ENCODE peak calls at places on chromosomes 4 and X, in four cellular contexts. One of them, this sample, is unnamed.

GRCh38 chrX:115337735-115338134 is 48.2 kb downstream of the LUZP4 start:
- DNase-seq in IMR-90: peak; percentile 86
- DNase-seq in keratinocyte: no peak
- DNase-seq in endodermal cell: no peak
- DNase-seq in this sample: no peak

GRCh38 chr4:140098481-140099132 is 55.4 kb downstream of the MAML3 start:
- DNase-seq in IMR-90: peak; percentile 87
- DNase-seq in keratinocyte: no peak
- DNase-seq in endodermal cell: no peak
- DNase-seq in this sample: no peak

GRCh38 chr4:10115271-10115656 is 1.3 kb downstream of the WDR1 start:
- DNase-seq in IMR-90: peak; percentile 60
- DNase-seq in keratinocyte: no peak
- DNase-seq in endodermal cell: no peak
- DNase-seq in this sample: no peak

GRCh38 chr4:77145806-77146425 is 11.1 kb upstream of the CCNG2 start:
- DNase-seq in IMR-90: no peak
- DNase-seq in keratinocyte: no peak
- DNase-seq in endodermal cell: no peak
- DNase-seq in this sample: no peak

GRCh38 chrX:15873566-15873965 is 19.0 kb upstream of the AP1S2 start:
- DNase-seq in IMR-90: peak; percentile 6
- DNase-seq in keratinocyte: no peak
- DNase-seq in endodermal cell: no peak
- DNase-seq in this sample: no peak

GRCh38 chrX:82765806-82766205 is 742.3 kb upstream of the POU3F4 start:
- DNase-seq in IMR-90: no peak
- DNase-seq in keratinocyte: no peak
- DNase-seq in endodermal cell: no peak
- DNase-seq in this sample: no peak

GRCh38 chr4:138184881-138185280 is 57.3 kb downstream of the SLC7A11 start:
- DNase-seq in IMR-90: no peak
- DNase-seq in keratinocyte: no peak
- DNase-seq in endodermal cell: no peak
- DNase-seq in this sample: no peak

GRCh38 chr4:6501171-6501570 is 28.8 kb upstream of the PPP2R2C start:
- DNase-seq in IMR-90: no peak
- DNase-seq in keratinocyte: no peak
- DNase-seq in endodermal cell: no peak
- DNase-seq in this sample: no peak

GRCh38 chr4:73704314-73705055 is 35.9 kb upstream of the CXCL8 start:
- DNase-seq in IMR-90: peak; percentile 100
- DNase-seq in keratinocyte: peak; percentile 98
- DNase-seq in endodermal cell: no peak
- DNase-seq in this sample: no peak

GRCh38 chrX:11757729-11758399 is at the start of gene MSL3:
- DNase-seq in IMR-90: peak; percentile 61
- DNase-seq in keratinocyte: no peak
- DNase-seq in endodermal cell: peak; percentile 78
- DNase-seq in this sample: peak; percentile 87

GRCh38 chrX:13376857-13377441 is 57.1 kb upstream of the ATXN3L start:
- DNase-seq in IMR-90: peak; percentile 95
- DNase-seq in keratinocyte: peak; percentile 41
- DNase-seq in endodermal cell: no peak
- DNase-seq in this sample: no peak

GRCh38 chr4:148341980-148342800 is 100.0 kb downstream of the NR3C2 start:
- DNase-seq in IMR-90: no peak
- DNase-seq in keratinocyte: no peak
- DNase-seq in endodermal cell: peak; percentile 55
- DNase-seq in this sample: no peak

GRCh38 chrX:113950081-113950678 is 633.7 kb upstream of the HTR2C start:
- DNase-seq in IMR-90: no peak
- DNase-seq in keratinocyte: no peak
- DNase-seq in endodermal cell: no peak
- DNase-seq in this sample: no peak

GRCh38 chr4:137375111-137375850 is 157.0 kb downstream of the PCDH18 start:
- DNase-seq in IMR-90: no peak
- DNase-seq in keratinocyte: no peak
- DNase-seq in endodermal cell: no peak
- DNase-seq in this sample: no peak

GRCh38 chr4:144350706-144351105 is 210.2 kb upstream of the GYPA start:
- DNase-seq in IMR-90: no peak
- DNase-seq in keratinocyte: no peak
- DNase-seq in endodermal cell: no peak
- DNase-seq in this sample: no peak

GRCh38 chrX:143536176-143536575 is 18.9 kb upstream of the SPANXN3 start:
- DNase-seq in IMR-90: no peak
- DNase-seq in keratinocyte: no peak
- DNase-seq in endodermal cell: no peak
- DNase-seq in this sample: no peak

GRCh38 chr4:81351653-81352455 is 119.9 kb downstream of the RASGEF1B start:
- DNase-seq in IMR-90: peak; percentile 78
- DNase-seq in keratinocyte: peak; percentile 45
- DNase-seq in endodermal cell: peak; percentile 92
- DNase-seq in this sample: peak; percentile 66

GRCh38 chr4:184826315-184827266 is 823 bp upstream of the ACSL1 start:
- DNase-seq in IMR-90: peak; percentile 16
- DNase-seq in keratinocyte: no peak
- DNase-seq in endodermal cell: no peak
- DNase-seq in this sample: peak; percentile 84

GRCh38 chr4:39502034-39502658 is 25.1 kb downstream of the UGDH start:
- DNase-seq in IMR-90: peak; percentile 87
- DNase-seq in keratinocyte: no peak
- DNase-seq in endodermal cell: no peak
- DNase-seq in this sample: no peak

GRCh38 chrX:43564953-43565352 is 91.1 kb upstream of the MAOA start:
- DNase-seq in IMR-90: no peak
- DNase-seq in keratinocyte: no peak
- DNase-seq in endodermal cell: no peak
- DNase-seq in this sample: no peak

GRCh38 chr4:140757220-140757607 is 1.0 kb upstream of the TBC1D9 start:
- DNase-seq in IMR-90: no peak
- DNase-seq in keratinocyte: no peak
- DNase-seq in endodermal cell: no peak
- DNase-seq in this sample: no peak

GRCh38 chr4:100823066-100823992 is 305.5 kb upstream of the EMCN start:
- DNase-seq in IMR-90: no peak
- DNase-seq in keratinocyte: peak; percentile 66
- DNase-seq in endodermal cell: no peak
- DNase-seq in this sample: no peak

GRCh38 chr4:76943129-76943620 is 6.4 kb upstream of the SEPTIN11 start:
- DNase-seq in IMR-90: peak; percentile 75
- DNase-seq in keratinocyte: peak; percentile 28
- DNase-seq in endodermal cell: no peak
- DNase-seq in this sample: no peak

GRCh38 chr4:23838131-23838530 is 51.7 kb downstream of the PPARGC1A start:
- DNase-seq in IMR-90: no peak
- DNase-seq in keratinocyte: no peak
- DNase-seq in endodermal cell: no peak
- DNase-seq in this sample: no peak

GRCh38 chr4:158159054-158159717 is 13.6 kb downstream of the GASK1B start:
- DNase-seq in IMR-90: peak; percentile 87
- DNase-seq in keratinocyte: peak; percentile 58
- DNase-seq in endodermal cell: no peak
- DNase-seq in this sample: no peak

GRCh38 chrX:29662759-29663503 is 552.4 kb upstream of the MAGEB2 start:
- DNase-seq in IMR-90: peak; percentile 98
- DNase-seq in keratinocyte: peak; percentile 93
- DNase-seq in endodermal cell: no peak
- DNase-seq in this sample: no peak

GRCh38 chr4:150072906-150073714 is 5.1 kb upstream of the DCLK2 start:
- DNase-seq in IMR-90: peak; percentile 97
- DNase-seq in keratinocyte: no peak
- DNase-seq in endodermal cell: no peak
- DNase-seq in this sample: no peak

GRCh38 chr4:85598936-85599335 is 124.0 kb downstream of the ARHGAP24 start:
- DNase-seq in IMR-90: no peak
- DNase-seq in keratinocyte: no peak
- DNase-seq in endodermal cell: no peak
- DNase-seq in this sample: no peak

GRCh38 chrX:111719426-111720210 is 38.6 kb downstream of the ALG13 start:
- DNase-seq in IMR-90: peak; percentile 16
- DNase-seq in keratinocyte: no peak
- DNase-seq in endodermal cell: no peak
- DNase-seq in this sample: no peak

GRCh38 chr4:154491341-154491679 is 289 bp downstream of the DCHS2 start:
- DNase-seq in IMR-90: peak; percentile 5
- DNase-seq in keratinocyte: no peak
- DNase-seq in endodermal cell: peak; percentile 80
- DNase-seq in this sample: no peak

GRCh38 chrX:24877854-24878650 is 137.7 kb downstream of the ARX start:
- DNase-seq in IMR-90: peak; percentile 45
- DNase-seq in keratinocyte: no peak
- DNase-seq in endodermal cell: no peak
- DNase-seq in this sample: no peak

GRCh38 chr4:165768281-165768680 is 104.8 kb upstream of the TLL1 start:
- DNase-seq in IMR-90: no peak
- DNase-seq in keratinocyte: no peak
- DNase-seq in endodermal cell: no peak
- DNase-seq in this sample: no peak

GRCh38 chr4:138088449-138089208 is 153.5 kb downstream of the SLC7A11 start:
- DNase-seq in IMR-90: no peak
- DNase-seq in keratinocyte: no peak
- DNase-seq in endodermal cell: no peak
- DNase-seq in this sample: peak; percentile 71

GRCh38 chr4:150583287-150584197 is 1.6 kb downstream of the MAB21L2 start:
- DNase-seq in IMR-90: peak; percentile 47
- DNase-seq in keratinocyte: no peak
- DNase-seq in endodermal cell: peak; percentile 88
- DNase-seq in this sample: peak; percentile 68

GRCh38 chrX:100512471-100512870 is 72.3 kb upstream of the TNMD start:
- DNase-seq in IMR-90: peak; percentile 1
- DNase-seq in keratinocyte: no peak
- DNase-seq in endodermal cell: no peak
- DNase-seq in this sample: no peak

GRCh38 chrX:106811131-106811910 is 8.8 kb downstream of the TBC1D8B start:
- DNase-seq in IMR-90: no peak
- DNase-seq in keratinocyte: no peak
- DNase-seq in endodermal cell: no peak
- DNase-seq in this sample: no peak

GRCh38 chr4:138595731-138596465 is 353.7 kb upstream of the SLC7A11 start:
- DNase-seq in IMR-90: peak; percentile 70
- DNase-seq in keratinocyte: no peak
- DNase-seq in endodermal cell: no peak
- DNase-seq in this sample: no peak

GRCh38 chrX:72139538-72139937 is 7.8 kb upstream of the RTL5 start:
- DNase-seq in IMR-90: no peak
- DNase-seq in keratinocyte: no peak
- DNase-seq in endodermal cell: no peak
- DNase-seq in this sample: no peak

GRCh38 chr4:7781993-7782392 is 157.7 kb downstream of the AFAP1 start:
- DNase-seq in IMR-90: no peak
- DNase-seq in keratinocyte: no peak
- DNase-seq in endodermal cell: no peak
- DNase-seq in this sample: peak; percentile 23

GRCh38 chr4:7779194-7779768 is 160.4 kb downstream of the AFAP1 start:
- DNase-seq in IMR-90: peak; percentile 49
- DNase-seq in keratinocyte: no peak
- DNase-seq in endodermal cell: no peak
- DNase-seq in this sample: peak; percentile 21

GRCh38 chr4:7780751-7781348 is 158.8 kb downstream of the AFAP1 start:
- DNase-seq in IMR-90: no peak
- DNase-seq in keratinocyte: no peak
- DNase-seq in endodermal cell: no peak
- DNase-seq in this sample: no peak

GRCh38 chr4:7782783-7783182 is 156.9 kb downstream of the AFAP1 start:
- DNase-seq in IMR-90: no peak
- DNase-seq in keratinocyte: no peak
- DNase-seq in endodermal cell: no peak
- DNase-seq in this sample: no peak

DNA sequence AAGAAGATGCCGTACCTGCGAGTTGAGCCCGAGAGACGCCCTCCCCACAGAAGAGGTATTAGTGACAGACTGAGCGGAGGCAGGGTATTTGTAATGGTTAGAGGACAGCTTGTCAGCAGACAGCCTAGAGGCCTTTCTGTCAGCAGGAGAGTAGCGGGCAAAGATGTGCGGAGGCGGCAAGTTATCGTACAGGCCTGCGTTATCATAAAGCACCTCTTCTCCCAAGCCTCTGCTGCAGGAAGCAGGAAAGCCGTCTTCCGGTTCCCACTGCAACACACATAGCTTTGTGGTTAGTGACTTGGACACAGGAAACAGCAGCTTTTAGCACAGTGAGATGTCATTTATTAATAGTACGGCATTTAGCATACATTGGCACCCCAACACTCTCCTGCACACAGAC is 158.3 kb downstream of the AFAP1 start:
- DNase-seq in IMR-90: peak; percentile 71
- DNase-seq in keratinocyte: no peak
- DNase-seq in endodermal cell: no peak
- DNase-seq in this sample: peak; percentile 47
- H3K9ac ChIP-seq in IMR-90: no peak overlapping the region
- H3K9ac ChIP-seq in keratinocyte: no peak overlapping the region
- H3K9ac ChIP-seq in endodermal cell: no peak overlapping the region
- H3K9ac ChIP-seq in this sample: no peak overlapping the region

GRCh38 chrX:152898442-152898841 is 575 bp downstream of the ZNF185 start:
- DNase-seq in IMR-90: no peak
- DNase-seq in keratinocyte: no peak
- DNase-seq in endodermal cell: peak; percentile 40
- DNase-seq in this sample: peak; percentile 37
- H3K4me3 ChIP-seq in IMR-90: no peak overlapping the region
- H3K4me3 ChIP-seq in keratinocyte: peak overlapping the region; percentile 46
- H3K4me3 ChIP-seq in endodermal cell: peak overlapping the region; percentile 76
- H3K4me3 ChIP-seq in this sample: peak overlapping the region; percentile 12

DNA sequence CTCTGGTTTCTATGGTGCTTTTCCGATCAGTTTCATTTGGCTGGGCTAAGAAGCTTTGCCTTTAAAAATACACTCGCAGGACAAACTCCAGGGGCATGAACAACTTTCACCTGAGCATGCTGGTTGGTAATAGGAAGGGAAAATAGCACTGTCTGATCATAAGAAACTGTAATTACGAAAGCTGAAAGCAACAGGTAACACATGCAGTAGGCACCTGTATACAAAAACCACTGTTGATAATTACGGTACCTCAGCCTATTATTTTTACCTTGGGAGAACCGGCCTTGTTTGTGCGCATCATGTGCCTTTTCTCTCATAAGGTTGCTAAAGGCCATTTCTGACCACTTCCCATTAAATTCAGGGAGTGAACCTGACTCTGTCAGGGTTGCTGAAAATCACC is 45.7 kb downstream of the RTL9 start:
- DNase-seq in IMR-90: no peak
- DNase-seq in keratinocyte: no peak
- DNase-seq in endodermal cell: no peak
- DNase-seq in this sample: no peak
- H3K9ac ChIP-seq in IMR-90: no peak overlapping the region
- H3K9ac ChIP-seq in keratinocyte: no peak overlapping the region
- H3K9ac ChIP-seq in endodermal cell: no peak overlapping the region
- H3K9ac ChIP-seq in this sample: no peak overlapping the region

DNA sequence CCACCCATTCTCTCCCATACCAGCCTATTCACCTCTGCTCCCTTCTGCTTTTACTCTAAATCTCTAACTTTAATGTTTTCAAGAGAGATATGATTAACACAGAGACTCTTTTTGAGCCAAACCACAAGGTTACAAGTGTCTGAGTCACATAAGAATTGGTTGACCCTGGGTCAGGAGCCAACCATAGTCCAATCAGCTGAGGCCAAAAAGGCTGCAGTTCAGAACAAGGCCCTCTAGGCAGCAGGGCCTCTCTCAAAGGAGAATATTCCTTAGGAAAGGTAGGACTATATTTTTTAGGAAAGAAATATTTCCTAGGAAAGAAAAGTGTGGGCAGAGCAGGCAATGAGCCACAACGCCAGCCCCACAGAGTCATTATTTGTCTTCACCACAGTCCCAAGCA is 2.3 kb downstream of the ATP8A1 start:
- DNase-seq in IMR-90: peak; percentile 50
- DNase-seq in keratinocyte: no peak
- DNase-seq in endodermal cell: no peak
- DNase-seq in this sample: no peak
- H3K4me3 ChIP-seq in IMR-90: no peak overlapping the region
- H3K4me3 ChIP-seq in keratinocyte: no peak overlapping the region
- H3K4me3 ChIP-seq in endodermal cell: peak overlapping the region; percentile 91
- H3K4me3 ChIP-seq in this sample: no peak overlapping the region